ENCODE peak calls at places on chromosomes 5 and 9, in nine cellular contexts. C is GM23248, T is PC-3, H is MM.1S, A is fibroblast of lung, L is mesenchymal stem cell, F is IMR-90, M is HCT116, J is endodermal cell. N is an unnamed sample.

GRCh38 chr5:79847561-79847960 is 143.5 kb downstream of the MTX3 start:
- DNase-seq in T (no peak), J (peak; percentile 20), C (no peak), F (no peak), H (no peak), L (no peak), A (no peak), M (no peak), N (no peak)

GRCh38 chr9:133839822-133840329 is 101.7 kb upstream of the SARDH start:
- DNase-seq in J (peak; percentile 88), C (peak; percentile 11), F (peak; percentile 44), H (no peak), L (peak; percentile 79), M (no peak), T (no peak), A (peak; percentile 56), N (peak; percentile 56)

GRCh38 chr5:80198399-80198798 is 57.4 kb downstream of the SERINC5 start:
- DNase-seq in M (no peak), F (no peak), J (no peak), A (no peak), C (no peak), H (no peak), T (no peak), L (no peak), N (no peak)

GRCh38 chr9:119441338-119441737 is 72.1 kb upstream of the BRINP1 start:
- DNase-seq in C (no peak), M (no peak), H (no peak), L (no peak), A (no peak), T (no peak), J (no peak), F (no peak), N (no peak)

GRCh38 chr9:92963831-92964606 is 16.7 kb downstream of the FGD3 start:
- DNase-seq in C (no peak), T (no peak), F (no peak), L (no peak), M (no peak), A (no peak), H (peak; percentile 78), J (peak; percentile 53), N (no peak)

GRCh38 chr9:113568481-113569321 is 105.2 kb downstream of the RGS3 start:
- DNase-seq in F (peak; percentile 43), L (peak; percentile 95), A (peak; percentile 45), J (peak; percentile 41), H (no peak), M (no peak), T (no peak), C (no peak), N (peak; percentile 27)

GRCh38 chr9:105118646-105119045 is 125.8 kb upstream of the SLC44A1 start:
- DNase-seq in H (no peak), F (no peak), M (no peak), A (no peak), T (no peak), L (no peak), J (no peak), C (no peak), N (no peak)

GRCh38 chr9:128903871-128904371 is 16.9 kb upstream of the PHYHD1 start:
- DNase-seq in A (peak; percentile 32), L (peak; percentile 63), C (peak; percentile 39), T (peak; percentile 31), H (no peak), F (peak; percentile 40), M (no peak), J (no peak), N (no peak)

GRCh38 chr5:10172242-10172641 is 77.4 kb downstream of the ATPSCKMT start:
- DNase-seq in T (no peak), A (no peak), L (no peak), F (no peak), H (no peak), M (no peak), J (no peak), C (no peak), N (no peak)

GRCh38 chr5:131769961-131770360 is 26.9 kb downstream of the FNIP1 start:
- DNase-seq in J (no peak), L (peak; percentile 50), C (no peak), H (no peak), T (no peak), F (no peak), M (no peak), A (no peak), N (no peak)

GRCh38 chr5:17619353-17619752 is 9.2 kb downstream of the TAF11L12 start:
- DNase-seq in T (peak; percentile 90), H (no peak), C (no peak), F (no peak), M (no peak), L (no peak), J (no peak), A (no peak), N (no peak)

GRCh38 chr5:148899993-148900392 is 73.6 kb downstream of the ADRB2 start:
- DNase-seq in C (no peak), H (no peak), T (no peak), L (no peak), A (no peak), J (no peak), F (no peak), M (no peak), N (no peak)

GRCh38 chr5:139475865-139476651 is 5.3 kb downstream of the SMIM33 start:
- DNase-seq in H (no peak), F (no peak), A (no peak), L (no peak), M (no peak), J (no peak), C (no peak), T (no peak), N (no peak)

GRCh38 chr5:132364319-132364718 is 5.2 kb upstream of the SLC22A5 start:
- DNase-seq in M (no peak), A (peak; percentile 90), H (no peak), C (peak; percentile 94), J (no peak), F (peak; percentile 72), L (peak; percentile 10), T (peak; percentile 80), N (peak; percentile 94)

GRCh38 chr9:114282926-114283325 is 40.0 kb upstream of the ORM1 start:
- DNase-seq in J (peak; percentile 42), H (peak; percentile 78), F (peak; percentile 93), C (peak; percentile 83), L (peak; percentile 94), M (no peak), T (no peak), A (peak; percentile 84), N (peak; percentile 94)

DNA sequence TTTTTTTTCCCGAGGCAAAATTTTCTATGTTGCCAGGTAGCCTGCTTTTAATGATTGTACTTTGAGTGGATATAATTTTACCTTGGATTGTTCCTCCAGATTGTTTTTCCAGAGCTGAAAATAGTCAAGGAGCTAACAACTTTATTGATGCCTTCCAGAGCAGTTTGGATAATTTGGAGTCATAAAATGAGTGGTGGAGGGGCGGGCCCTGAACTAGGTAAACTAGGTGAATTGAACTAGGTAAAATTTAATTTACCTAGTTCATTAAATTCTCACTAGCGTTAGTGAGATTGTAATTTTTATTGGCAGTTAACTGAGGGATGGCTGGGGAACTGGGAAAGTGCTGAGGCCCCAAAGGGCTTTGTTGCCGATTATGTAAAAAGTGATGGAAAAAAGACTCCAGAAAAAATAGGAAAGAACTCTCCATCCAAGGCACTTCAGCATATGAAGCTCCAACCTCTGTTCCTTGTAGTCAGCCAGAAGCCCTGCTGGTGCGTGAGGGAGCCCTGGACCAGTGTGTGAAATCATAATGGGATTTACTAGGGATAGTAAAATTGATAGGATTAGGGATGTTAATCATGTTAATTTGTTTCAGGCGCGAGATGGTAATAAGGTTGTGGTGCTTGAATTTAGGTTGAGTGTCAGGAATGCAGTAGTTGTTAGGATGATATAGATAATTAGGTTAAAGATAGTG is 1.7 kb downstream of the DNAJC25 start:
- DNase-seq in T (no peak), L (no peak), J (no peak), C (no peak), F (no peak), A (no peak), M (no peak), H (no peak), N (no peak)
- H3K9ac ChIP-seq in T (peak overlapping the region; percentile 91), L (peak overlapping the region; percentile 96), J (peak overlapping the region; percentile 85), C (peak overlapping the region; percentile 95), F (no peak overlapping the region), A (no peak overlapping the region), M (peak overlapping the region; percentile 93), H (peak overlapping the region; percentile 86), N (peak overlapping the region; percentile 96)

GRCh38 chr9:6761306-6761705 is 3.5 kb downstream of the KDM4C start:
- DNase-seq in F (no peak), M (no peak), A (no peak), H (no peak), T (no peak), C (no peak), L (no peak), J (no peak), N (no peak)

GRCh38 chr9:6757988-6758417 is 230 bp downstream of the KDM4C start:
- DNase-seq in C (no peak), L (no peak), T (no peak), H (no peak), A (no peak), F (no peak), J (peak; percentile 99), M (no peak), N (no peak)

GRCh38 chr9:6757132-6757987 is at the start of gene KDM4C:
- DNase-seq in L (peak; percentile 96), H (peak; percentile 95), C (peak; percentile 98), F (peak; percentile 93), M (peak; percentile 90), J (peak; percentile 94), T (peak; percentile 91), A (peak; percentile 96), N (peak; percentile 98)

GRCh38 chr9:6759114-6759977 is 1.6 kb downstream of the KDM4C start:
- DNase-seq in H (peak; percentile 93), J (no peak), T (peak; percentile 74), L (peak; percentile 91), M (peak; percentile 19), A (peak; percentile 91), F (peak; percentile 82), C (peak; percentile 95), N (peak; percentile 88)

GRCh38 chr9:6758418-6759113 is 793 bp downstream of the KDM4C start:
- DNase-seq in A (peak; percentile 16), T (peak; percentile 8), F (peak; percentile 51), J (peak; percentile 82), H (no peak), M (peak; percentile 8), C (peak; percentile 79), L (peak; percentile 81), N (peak; percentile 71)
- H3K9ac ChIP-seq in A (peak overlapping the region; percentile 85), T (peak overlapping the region; percentile 71), F (peak overlapping the region; percentile 67), J (peak overlapping the region; percentile 78), H (peak overlapping the region; percentile 89), M (peak overlapping the region; percentile 75), C (peak overlapping the region; percentile 88), L (peak overlapping the region; percentile 96), N (peak overlapping the region; percentile 91)

GRCh38 chr9:138017200-138017599 is 139.6 kb downstream of the CACNA1B start:
- DNase-seq in H (no peak), F (no peak), C (no peak), A (no peak), M (no peak), T (no peak), J (no peak), L (no peak), N (no peak)
- H3K9ac ChIP-seq in H (no peak overlapping the region), F (no peak overlapping the region), C (no peak overlapping the region), A (no peak overlapping the region), M (no peak overlapping the region), T (no peak overlapping the region), J (no peak overlapping the region), L (no peak overlapping the region), N (no peak overlapping the region)

DNA sequence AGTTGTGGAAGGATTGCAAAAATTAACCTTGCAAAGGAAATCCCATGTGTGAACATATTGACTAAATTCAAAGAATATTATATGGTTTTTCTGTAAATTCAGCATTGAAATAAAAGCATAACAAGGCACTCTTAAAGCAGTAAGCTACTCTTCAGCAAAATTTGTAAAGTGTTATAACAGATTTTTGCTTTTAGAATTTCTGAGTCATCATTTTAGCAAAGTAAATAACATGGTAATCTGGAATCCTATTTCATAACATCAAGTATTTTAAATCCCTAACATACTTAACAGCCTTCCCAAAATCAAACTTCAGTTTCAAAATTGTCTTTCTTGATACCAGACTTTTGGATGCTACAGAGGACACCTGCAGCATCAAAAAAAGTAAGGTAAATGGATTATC is 436.0 kb upstream of the CDH9 start:
- DNase-seq in L (no peak), H (no peak), C (peak; percentile 1), M (no peak), A (no peak), J (no peak), F (no peak), T (no peak), N (peak; percentile 13)
- H3K9ac ChIP-seq in L (peak overlapping the region; percentile 59), H (no peak overlapping the region), C (peak overlapping the region; percentile 77), M (no peak overlapping the region), A (no peak overlapping the region), J (peak overlapping the region; percentile 88), F (no peak overlapping the region), T (no peak overlapping the region), N (peak overlapping the region; percentile 74)